ENCODE peak calls at places on chromosome 2, in five cellular contexts. B is A549, G is sigmoid colon, T is IMR-90, U is heart left ventricle. H is an unnamed sample.

GRCh38 chr2:135097532-135098231 is 45.6 kb downstream of the RAB3GAP1 start:
- DNase-seq in B (no peak), G (no peak), T (no peak), U (no peak), H (no peak)

GRCh38 chr2:232540441-232541041 is 1.0 kb downstream of the CHRNG start:
- DNase-seq in B (no peak), G (peak), T (no peak), U (no peak), H (no peak)

GRCh38 chr2:95349568-95350319 is 52.6 kb downstream of the KCNIP3 start:
- DNase-seq in B (no peak), G (peak), T (no peak), U (no peak), H (no peak)

GRCh38 chr2:9285921-9286320 is 79.3 kb downstream of the ASAP2 start:
- DNase-seq in B (no peak), G (no peak), T (no peak), U (no peak), H (no peak)

GRCh38 chr2:10564876-10565425 is 116.8 kb upstream of the ODC1 start:
- DNase-seq in B (no peak), G (no peak), T (no peak), U (no peak), H (no peak)

GRCh38 chr2:172722481-172722880 is 13.2 kb upstream of the RAPGEF4 start:
- DNase-seq in B (no peak), G (no peak), T (peak), U (no peak), H (no peak)

GRCh38 chr2:20599001-20599600 is 51.8 kb downstream of the HS1BP3 start:
- DNase-seq in B (no peak), G (peak), T (no peak), U (peak), H (no peak)

GRCh38 chr2:118321436-118322100 is 233.3 kb downstream of the INSIG2 start:
- DNase-seq in B (no peak), G (no peak), T (no peak), U (no peak), H (no peak)

GRCh38 chr2:231222318-231223000 is 24.0 kb downstream of the ARMC9 start:
- DNase-seq in B (no peak), G (peak), T (peak), U (no peak), H (no peak)

GRCh38 chr2:238286551-238286950 is 1.9 kb downstream of the PER2 start:
- DNase-seq in B (peak), G (peak), T (peak), U (peak), H (peak)

GRCh38 chr2:95271381-95271971 is 2.8 kb upstream of the PROM2 start:
- DNase-seq in B (no peak), G (no peak), T (no peak), U (peak), H (no peak)

GRCh38 chr2:141641462-141641861 is 489.4 kb downstream of the LRP1B start:
- DNase-seq in B (no peak), G (no peak), T (peak), U (no peak), H (no peak)

GRCh38 chr2:122112633-122113032 is 357.2 kb downstream of the TSN start:
- DNase-seq in B (no peak), G (no peak), T (no peak), U (no peak), H (no peak)

GRCh38 chr2:153622285-153622684 is 143.7 kb upstream of the RPRM start:
- DNase-seq in B (peak), G (no peak), T (no peak), U (no peak), H (no peak)

GRCh38 chr2:114127372-114127771 is 237.5 kb downstream of the ACTR3 start:
- DNase-seq in B (no peak), G (no peak), T (peak), U (no peak), H (no peak)

GRCh38 chr2:120820885-120821279 is 85.2 kb downstream of the GLI2 start:
- DNase-seq in B (no peak), G (no peak), T (peak), U (peak), H (peak)

GRCh38 chr2:8986327-8986976 is 17.0 kb downstream of the MBOAT2 start:
- DNase-seq in B (peak), G (no peak), T (no peak), U (no peak), H (no peak)

GRCh38 chr2:13034861-13035260 is 318.1 kb downstream of the TRIB2 start:
- DNase-seq in B (no peak), G (no peak), T (no peak), U (no peak), H (no peak)

GRCh38 chr2:72036173-72036545 is 111.5 kb downstream of the CYP26B1 start:
- DNase-seq in B (no peak), G (no peak), T (no peak), U (no peak), H (no peak)

GRCh38 chr2:214808961-214809750 is at the start of gene BARD1:
- DNase-seq in B (peak), G (peak), T (peak), U (peak), H (peak)

GRCh38 chr2:24342110-24342910 is 18.0 kb downstream of the ITSN2 start:
- DNase-seq in B (no peak), G (no peak), T (peak), U (no peak), H (no peak)

GRCh38 chr2:237735762-237736161 is 62.8 kb upstream of the RBM44 start:
- DNase-seq in B (no peak), G (peak), T (no peak), U (no peak), H (no peak)

GRCh38 chr2:24111407-24111861 is 11.7 kb downstream of the PFN4 start:
- DNase-seq in B (peak), G (no peak), T (peak), U (no peak), H (no peak)

GRCh38 chr2:179560257-179560735 is 295.7 kb upstream of the SESTD1 start:
- DNase-seq in B (no peak), G (no peak), T (no peak), U (no peak), H (no peak)

GRCh38 chr2:223957092-223957851 is at the start of gene MRPL44:
- DNase-seq in B (peak), G (peak), T (peak), U (peak), H (peak)
- TF ChIP-seq POLR2A in B (peak), G (peak), T (peak), U (peak), H (peak)

DNA sequence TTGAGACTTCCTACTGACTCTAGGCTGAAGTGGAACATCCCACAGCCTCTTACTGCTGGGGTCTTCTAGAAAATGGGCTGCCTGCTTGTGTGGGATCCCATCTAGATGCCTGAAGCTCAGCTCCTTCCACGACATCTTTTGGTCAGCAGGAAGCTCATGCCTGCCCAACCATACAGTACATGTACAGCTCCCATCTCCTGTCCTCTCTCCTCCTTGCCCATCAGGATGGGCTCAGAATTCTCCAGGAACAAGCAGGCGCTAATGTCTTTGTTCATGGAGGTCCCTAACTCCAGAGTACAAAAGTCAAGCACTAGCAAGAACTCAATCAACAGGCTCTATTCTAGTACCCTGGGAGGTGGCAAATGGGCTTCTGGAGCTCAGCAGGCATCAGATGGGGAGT is 31.7 kb upstream of the GPR17 start:
- DNase-seq in B (no peak), G (peak), T (no peak), U (no peak), H (no peak)
- H3K27ac ChIP-seq in B (no peak), G (no peak), T (no peak), U (no peak), H (no peak)

GRCh38 chr2:202494856-202495604 is 118.9 kb downstream of the BMPR2 start:
- DNase-seq in B (no peak), G (no peak), T (no peak), U (no peak), H (no peak)
- TF ChIP-seq CTCF in B (no peak), G (no peak), T (no peak), U (no peak), H (no peak)

DNA sequence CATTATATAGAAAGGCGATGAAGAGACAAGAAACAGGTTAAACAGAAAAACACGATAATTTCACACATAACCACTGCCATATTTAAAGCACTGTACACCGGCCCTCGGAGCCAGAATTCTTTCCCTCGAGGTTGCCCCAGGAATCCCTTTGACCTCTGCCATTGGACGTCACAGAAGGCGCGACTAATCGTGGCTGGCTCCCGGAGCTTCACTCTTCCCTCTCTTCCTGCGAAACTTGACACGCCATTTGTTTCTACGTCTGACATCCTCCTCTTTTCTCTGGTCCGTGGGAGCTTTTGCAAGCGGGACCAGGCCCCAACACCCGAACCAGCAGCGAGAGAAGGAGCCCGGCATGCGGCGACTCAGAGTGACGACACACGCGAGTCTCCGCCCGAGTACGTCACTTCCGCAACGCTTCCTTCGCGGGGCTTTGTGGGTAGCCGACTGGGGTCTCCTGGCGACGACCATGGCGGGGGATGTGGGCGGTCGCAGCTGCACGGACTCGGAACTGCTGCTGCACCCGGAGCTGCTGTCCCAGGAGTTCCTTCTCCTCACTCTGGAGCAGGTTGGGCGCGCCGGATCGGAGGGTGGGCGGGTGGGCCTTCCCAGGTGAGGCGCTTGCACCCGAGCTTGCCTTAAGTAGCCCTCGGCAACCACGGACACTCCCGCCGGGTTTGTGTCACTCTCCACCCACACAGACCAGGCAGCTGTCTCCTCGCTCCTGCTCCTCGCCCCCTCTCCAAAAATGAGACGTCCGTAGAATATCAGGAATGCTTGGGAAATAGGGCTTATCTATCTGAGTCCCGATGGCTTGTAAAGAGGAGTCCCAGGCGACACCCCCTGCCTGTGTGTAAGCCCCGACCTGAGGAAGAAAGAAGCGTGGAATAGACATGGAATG is at the start of gene C2orf49:
- DNase-seq in B (peak), G (peak), T (peak), U (peak), H (peak)
- TF ChIP-seq POLR2A in B (peak), G (no peak), T (peak), U (peak), H (no peak)

DNA sequence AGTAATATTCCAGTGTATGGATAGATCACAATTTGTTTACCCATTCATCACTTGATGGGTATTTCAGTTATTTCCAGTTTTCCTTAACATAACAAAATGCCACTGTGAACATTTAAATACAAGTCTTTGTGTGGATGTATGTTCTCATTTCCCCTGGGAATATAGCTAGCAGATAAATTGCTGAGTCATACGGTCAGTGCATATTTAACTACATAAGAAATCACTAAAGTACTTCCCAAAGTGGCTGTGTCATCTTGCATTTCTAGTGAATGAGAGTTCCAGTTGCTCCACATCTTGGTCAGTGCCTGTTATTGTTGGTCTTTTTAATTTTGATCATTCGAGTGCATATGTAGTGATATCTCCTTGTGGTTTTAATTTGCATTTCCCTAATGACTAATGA is 138.7 kb downstream of the BCL11A start:
- DNase-seq in B (peak), G (no peak), T (peak), U (no peak), H (no peak)
- H3K27ac ChIP-seq in B (no peak), G (no peak), T (no peak), U (no peak), H (no peak)

GRCh38 chr2:132670961-132671781 is 1.2 kb upstream of the LYPD1 start:
- DNase-seq in B (peak), G (no peak), T (peak), U (no peak), H (no peak)
- TF ChIP-seq CTCF in B (no peak), G (no peak), T (no peak), U (no peak), H (no peak)